ENCODE peak calls at places on chromosome 14, in eight cellular contexts. Q, G, J, B, H, A, T and K are unnamed samples.

GRCh38 chr14:104845834-104846441 is 19.1 kb upstream of the CEP170B start:
- DNase-seq in Q (no peak), G (no peak), J (no peak), B (no peak), H (no peak), A (no peak), T (no peak), K (no peak)

GRCh38 chr14:25103820-25104219 is 53.9 kb upstream of the STXBP6 start:
- DNase-seq in Q (no peak), G (no peak), J (no peak), B (no peak), H (no peak), A (no peak), T (no peak), K (no peak)

GRCh38 chr14:59262717-59263469 is 74.4 kb downstream of the DAAM1 start:
- DNase-seq in Q (no peak), G (no peak), J (no peak), B (peak; percentile 8), H (no peak), A (no peak), T (no peak), K (no peak)

GRCh38 chr14:56331815-56332214 is 213.6 kb downstream of the PELI2 start:
- DNase-seq in Q (no peak), G (peak; percentile 51), J (no peak), B (no peak), H (peak; percentile 88), A (no peak), T (no peak), K (no peak)

GRCh38 chr14:92352158-92352985 is 29.4 kb downstream of the SLC24A4 start:
- DNase-seq in Q (no peak), G (peak; percentile 46), J (no peak), B (peak; percentile 53), H (peak; percentile 37), A (no peak), T (peak; percentile 74), K (no peak)

GRCh38 chr14:68249534-68250517 is 430.2 kb downstream of the RAD51B start:
- DNase-seq in Q (no peak), G (peak; percentile 79), J (no peak), B (peak; percentile 56), H (no peak), A (no peak), T (no peak), K (peak; percentile 52)

GRCh38 chr14:68961781-68962584 is 17.1 kb downstream of the ACTN1 start:
- DNase-seq in Q (no peak), G (peak; percentile 70), J (no peak), B (no peak), H (peak; percentile 73), A (peak; percentile 77), T (no peak), K (peak; percentile 48)

GRCh38 chr14:63030113-63030512 is 15.1 kb downstream of the KCNH5 start:
- DNase-seq in Q (no peak), G (no peak), J (no peak), B (no peak), H (no peak), A (no peak), T (no peak), K (no peak)

GRCh38 chr14:99809376-99809775 is 16.2 kb downstream of the EML1 start:
- DNase-seq in Q (no peak), G (peak; percentile 95), J (peak; percentile 95), B (no peak), H (peak; percentile 71), A (peak; percentile 57), T (no peak), K (no peak)

GRCh38 chr14:36556811-36557433 is 25.5 kb downstream of the NKX2-8 start:
- DNase-seq in Q (no peak), G (peak; percentile 24), J (no peak), B (peak; percentile 28), H (peak; percentile 65), A (no peak), T (peak; percentile 36), K (no peak)

GRCh38 chr14:61492474-61492873 is 171.1 kb downstream of the PRKCH start:
- DNase-seq in Q (no peak), G (no peak), J (no peak), B (no peak), H (no peak), A (no peak), T (no peak), K (no peak)

GRCh38 chr14:69010632-69011031 is 31.5 kb upstream of the ACTN1 start:
- DNase-seq in Q (no peak), G (peak; percentile 81), J (no peak), B (no peak), H (no peak), A (no peak), T (no peak), K (no peak)

GRCh38 chr14:37124617-37125016 is 47.8 kb downstream of the SLC25A21 start:
- DNase-seq in Q (no peak), G (no peak), J (no peak), B (no peak), H (peak; percentile 24), A (no peak), T (no peak), K (no peak)

GRCh38 chr14:27186048-27186447 is 588.2 kb upstream of the NOVA1 start:
- DNase-seq in Q (no peak), G (no peak), J (no peak), B (no peak), H (no peak), A (no peak), T (no peak), K (no peak)

GRCh38 chr14:103109789-103110415 is 13.4 kb upstream of the TNFAIP2 start:
- DNase-seq in Q (no peak), G (peak; percentile 81), J (no peak), B (no peak), H (peak; percentile 76), A (no peak), T (no peak), K (peak; percentile 89)

GRCh38 chr14:58288106-58288792 is 10.1 kb upstream of the ARID4A start:
- DNase-seq in Q (no peak), G (no peak), J (no peak), B (no peak), H (no peak), A (no peak), T (no peak), K (no peak)